ENCODE peak calls at places on chromosomes 1 and 21, in seven cellular contexts. K is progenitor cell of endocrine pancreas; A is GM23248; N is AML-193; P is pancreas; T is stimulated activated CD8-positive, alpha-beta memory T cell treated with anti-CD3 and anti-CD28 coated beads, Interleukin-12 subunit alpha, Interleukin-12 subunit beta, amount 100 ng/mL, for 1 hour; C is LoVo. D is an unnamed sample.

GRCh38 chr21:29793712-29794111 is 146.1 kb downstream of the GRIK1 start:
- DNase-seq in T (no peak), A (no peak), C (no peak), N (no peak), P (no peak), K (no peak), D (no peak)

GRCh38 chr1:65762081-65762862 is 30.4 kb upstream of the PDE4B start:
- DNase-seq in T (no peak), N (no peak), A (peak), C (no peak), K (no peak), P (no peak), D (peak)

GRCh38 chr1:17119744-17120482 is 662 bp upstream of the PADI2 start:
- DNase-seq in N (peak), P (no peak), K (no peak), T (no peak), A (no peak), C (no peak), D (no peak)

GRCh38 chr1:243345205-243345604 is 89.4 kb downstream of the SDCCAG8 start:
- DNase-seq in K (no peak), P (no peak), T (no peak), N (no peak), C (no peak), A (peak), D (peak)

GRCh38 chr1:99969260-99969728 is 502 bp upstream of the SLC35A3 start:
- DNase-seq in N (no peak), K (no peak), P (no peak), T (no peak), C (no peak), A (no peak), D (no peak)

GRCh38 chr1:74427676-74428075 is 84.7 kb downstream of the LRRC53 start:
- DNase-seq in T (no peak), C (no peak), P (no peak), N (no peak), A (no peak), K (no peak), D (no peak)

GRCh38 chr1:170765712-170766330 is 101.9 kb downstream of the PRRX1 start:
- DNase-seq in C (no peak), K (no peak), P (no peak), T (no peak), N (no peak), A (peak), D (peak)

GRCh38 chr1:152110860-152111514 is 4.3 kb downstream of the TCHH start:
- DNase-seq in A (peak), T (no peak), K (no peak), N (no peak), P (peak), C (peak), D (peak)